ENCODE peak calls at places on chromosomes 16 and 17, in four cellular contexts. D is adrenal gland, X is tibial nerve, R is heart right ventricle. O is an unnamed sample.

GRCh38 chr17:55726440-55726839 is 3.8 kb upstream of the TMEM100 start:
- DNase-seq in R (peak), D (peak), X (peak), O (no peak)

GRCh38 chr17:69539274-69539673 is 124.8 kb downstream of the MAP2K6 start:
- DNase-seq in X (no peak), R (no peak), D (no peak), O (no peak)

GRCh38 chr17:57523926-57524634 is 221.0 kb downstream of the CCDC182 start:
- DNase-seq in R (peak), X (no peak), D (peak), O (no peak)

GRCh38 chr17:31820691-31821435 is 38.2 kb downstream of the COPRS start:
- DNase-seq in D (no peak), X (no peak), R (no peak), O (no peak)

GRCh38 chr16:15539197-15539596 is 103.8 kb downstream of the MARF1 start:
- DNase-seq in R (no peak), D (no peak), X (no peak), O (no peak)

GRCh38 chr17:10772425-10773380 is 31.2 kb downstream of the TMEM238L start:
- DNase-seq in R (no peak), X (no peak), D (peak), O (no peak)

GRCh38 chr16:2798723-2799204 is 494 bp downstream of the PRSS41 start:
- DNase-seq in D (no peak), X (no peak), R (no peak), O (no peak)

GRCh38 chr17:47955497-47956461 is 1.9 kb downstream of the PRR15L start:
- DNase-seq in X (no peak), R (no peak), D (no peak), O (no peak)

GRCh38 chr16:69941251-69942098 is 9.7 kb upstream of the CLEC18A start:
- DNase-seq in X (no peak), R (no peak), D (no peak), O (no peak)

GRCh38 chr17:48619821-48620496 is 4.9 kb upstream of the HOXB8 start:
- DNase-seq in D (no peak), R (no peak), X (no peak), O (no peak)

GRCh38 chr16:55661842-55662479 is 6.2 kb downstream of the SLC6A2 start:
- DNase-seq in D (no peak), X (no peak), R (no peak), O (no peak)

GRCh38 chr17:20191066-20191465 is 181.9 kb downstream of the SPECC1 start:
- DNase-seq in D (no peak), R (no peak), X (no peak), O (no peak)

GRCh38 chr17:34781571-34782108 is 179.6 kb downstream of the CCT6B start:
- DNase-seq in D (no peak), R (no peak), X (no peak), O (no peak)

GRCh38 chr16:81283044-81283443 is 31.7 kb upstream of the GAN start:
- DNase-seq in X (no peak), R (no peak), D (no peak), O (no peak)

GRCh38 chr16:49524578-49525315 is 151.1 kb downstream of the C16orf78 start:
- DNase-seq in R (no peak), D (no peak), X (no peak), O (no peak)

GRCh38 chr16:27972500-27972899 is 91.0 kb downstream of the GSG1L start:
- DNase-seq in R (peak), X (no peak), D (peak), O (peak)

GRCh38 chr16:12639044-12639443 is 164.6 kb downstream of the CPPED1 start:
- DNase-seq in R (no peak), X (no peak), D (no peak), O (no peak)

GRCh38 chr17:42472709-42473521 is 14.2 kb downstream of the ATP6V0A1 start:
- DNase-seq in D (no peak), X (no peak), R (no peak), O (no peak)

GRCh38 chr16:30652005-30652296 is 1.2 kb downstream of the PRR14 start:
- DNase-seq in R (no peak), D (no peak), X (no peak), O (no peak)

GRCh38 chr16:30740364-30741251 is 7.6 kb upstream of the PHKG2 start:
- DNase-seq in R (peak), D (peak), X (peak), O (no peak)

GRCh38 chr16:31265329-31266245 is 5.8 kb downstream of the ITGAM start:
- DNase-seq in D (peak), R (no peak), X (no peak), O (no peak)

GRCh38 chr17:42819939-42820535 is 4.0 kb downstream of the BECN1 start:
- DNase-seq in D (peak), R (peak), X (no peak), O (no peak)

GRCh38 chr17:44416558-44417289 is 27.3 kb upstream of the ITGA2B start:
- DNase-seq in R (no peak), X (no peak), D (no peak), O (no peak)

GRCh38 chr16:56862776-56863175 is 2.2 kb upstream of the SLC12A3 start:
- DNase-seq in R (no peak), X (no peak), D (no peak), O (no peak)

GRCh38 chr17:27793168-27793905 is 7.0 kb downstream of the NOS2 start:
- DNase-seq in X (no peak), R (no peak), D (no peak), O (peak)

GRCh38 chr17:35791681-35792350 is 3.6 kb downstream of the MMP28 start:
- DNase-seq in X (no peak), R (no peak), D (no peak), O (no peak)

GRCh38 chr16:52528393-52529080 is 18.4 kb downstream of the TOX3 start:
- DNase-seq in D (no peak), R (no peak), X (no peak), O (no peak)
- TF ChIP-seq CTCF in D (no peak), R (no peak), X (no peak), O (no peak)

GRCh38 chr16:971582-971905 is 760 bp upstream of the LMF1 start:
- DNase-seq in X (no peak), R (no peak), D (no peak), O (no peak)
- TF ChIP-seq CTCF in X (no peak), R (no peak), D (no peak), O (no peak)

GRCh38 chr16:11303405-11304138 is 22.4 kb upstream of the PRM1 start:
- DNase-seq in X (no peak), R (no peak), D (peak), O (no peak)

GRCh38 chr16:11299865-11300559 is 18.9 kb upstream of the PRM1 start:
- DNase-seq in X (no peak), R (no peak), D (no peak), O (no peak)

GRCh38 chr16:11300560-11300892 is 19.4 kb upstream of the PRM1 start:
- DNase-seq in D (no peak), X (no peak), R (no peak), O (no peak)

GRCh38 chr16:11301645-11302513 is 20.7 kb upstream of the PRM1 start:
- DNase-seq in X (no peak), D (no peak), R (no peak), O (no peak)

DNA sequence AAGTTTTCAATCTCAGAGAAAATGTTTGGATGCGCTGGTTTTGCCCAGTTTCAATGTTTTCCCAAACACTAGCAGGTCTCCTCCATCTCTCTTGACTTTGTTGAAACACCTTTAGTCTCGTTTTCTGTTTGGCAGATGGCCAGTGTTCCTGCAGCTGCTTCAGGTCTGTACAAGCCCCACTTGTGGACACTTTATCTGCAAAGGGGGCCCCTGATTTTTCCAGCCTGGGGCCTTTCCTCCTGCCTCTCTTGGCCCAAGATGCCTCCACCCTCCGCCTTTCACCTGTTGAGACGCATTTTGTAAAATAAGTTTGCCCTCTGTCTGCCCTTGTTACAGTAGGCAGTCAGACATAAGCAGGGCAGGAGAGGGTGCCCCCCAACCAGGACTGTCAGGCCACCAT is 21.8 kb upstream of the PRM1 start:
- DNase-seq in X (no peak), D (no peak), R (no peak), O (no peak)
- TF ChIP-seq CTCF in X (no peak), D (no peak), R (no peak), O (no peak)

DNA sequence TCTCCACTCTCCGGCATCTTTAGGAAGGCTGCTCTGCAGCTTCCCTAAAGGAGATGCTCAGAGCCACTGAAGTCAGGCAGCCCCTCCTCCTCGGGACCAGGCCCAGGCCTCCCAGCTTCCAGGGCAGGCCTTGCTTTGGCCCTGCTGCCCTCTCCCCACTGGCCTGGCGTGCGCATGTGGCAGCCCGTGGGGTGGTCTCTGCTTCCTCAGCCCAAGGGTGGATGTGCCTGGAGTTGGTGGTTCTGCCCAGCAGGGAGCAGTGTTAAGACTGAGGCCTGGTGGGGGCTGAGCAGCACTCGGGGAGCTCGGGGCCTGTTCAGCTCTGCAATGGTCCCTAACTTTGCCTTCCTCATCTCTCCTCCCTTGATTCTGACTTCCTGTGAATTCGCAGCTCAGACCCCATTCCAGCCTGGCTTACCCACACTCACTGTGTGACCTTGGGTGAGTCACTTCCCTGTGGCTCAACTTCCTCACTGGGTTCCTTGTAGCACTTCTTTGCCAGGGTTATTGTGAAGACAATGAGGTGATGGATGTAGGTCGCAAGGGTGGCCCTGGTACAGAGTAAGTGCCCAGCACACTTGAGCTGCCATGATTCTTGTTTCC is 63.2 kb downstream of the NKD1 start:
- DNase-seq in D (no peak), X (no peak), R (no peak), O (no peak)
- TF ChIP-seq CTCF in D (no peak), X (no peak), R (no peak), O (no peak)

GRCh38 chr16:28980929-28981328 is 3.9 kb upstream of the LAT start:
- DNase-seq in D (no peak), R (no peak), X (no peak), O (no peak)

GRCh38 chr16:28982418-28982817 is 2.4 kb upstream of the LAT start:
- DNase-seq in D (no peak), X (no peak), R (no peak), O (no peak)

GRCh38 chr16:28982949-28983348 is 1.9 kb upstream of the LAT start:
- DNase-seq in D (no peak), R (no peak), X (no peak), O (no peak)

GRCh38 chr16:28983644-28984043 is 1.2 kb upstream of the LAT start:
- DNase-seq in D (no peak), R (no peak), X (no peak), O (no peak)

DNA sequence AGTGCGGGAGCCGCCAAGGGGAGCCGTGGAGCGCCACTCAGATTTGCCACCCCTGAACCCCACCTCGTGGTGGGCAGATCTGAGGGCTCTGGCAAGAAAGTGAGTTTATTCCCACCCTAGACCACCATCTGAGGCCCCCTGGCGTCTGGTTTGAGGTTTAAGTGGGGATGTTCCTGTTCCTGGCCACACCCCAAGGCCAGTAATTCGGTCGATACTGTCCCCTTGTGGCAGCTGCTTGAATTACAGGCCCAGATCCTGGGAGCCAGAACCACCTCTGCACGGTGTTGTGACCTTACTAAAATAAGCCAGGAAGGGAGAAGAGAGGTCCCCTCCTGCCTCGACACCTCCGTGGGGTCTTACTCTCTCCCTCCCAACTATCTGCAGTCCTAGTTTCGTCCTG is 3.3 kb upstream of the LAT start:
- DNase-seq in R (no peak), X (no peak), D (no peak), O (no peak)
- TF ChIP-seq CTCF in R (no peak), X (no peak), D (no peak), O (peak)

GRCh38 chr17:80861360-80861861 is 130.2 kb upstream of the CHMP6 start:
- DNase-seq in X (no peak), R (no peak), D (no peak), O (no peak)

GRCh38 chr17:80862341-80862969 is 129.2 kb upstream of the CHMP6 start:
- DNase-seq in D (no peak), X (no peak), R (no peak), O (no peak)

GRCh38 chr17:80860703-80861359 is 130.8 kb upstream of the CHMP6 start:
- DNase-seq in X (no peak), D (no peak), R (no peak), O (no peak)

GRCh38 chr17:80862978-80863377 is 128.7 kb upstream of the CHMP6 start:
- DNase-seq in D (no peak), X (no peak), R (no peak), O (no peak)

DNA sequence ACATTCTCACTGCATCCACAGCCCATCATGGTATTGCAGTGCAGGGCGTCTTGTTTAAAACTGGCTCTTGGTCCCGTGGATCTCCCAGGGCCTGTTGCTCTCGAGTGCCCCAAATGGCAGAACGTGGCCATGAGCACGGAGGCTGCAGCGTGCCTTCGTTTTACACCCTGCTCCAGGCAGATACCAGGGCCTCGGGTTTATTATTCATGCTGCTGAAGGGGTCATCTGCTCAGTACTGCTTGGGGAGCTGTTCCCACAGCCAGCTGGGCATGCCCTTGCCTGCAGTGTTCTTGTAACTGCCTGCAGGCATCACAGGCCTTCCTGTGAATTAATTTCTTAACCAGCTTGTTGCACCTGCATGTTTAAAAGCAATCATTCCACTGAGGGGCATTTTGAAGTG is 129.7 kb upstream of the CHMP6 start:
- DNase-seq in R (peak), D (no peak), X (no peak), O (no peak)
- TF ChIP-seq CTCF in R (no peak), D (peak), X (peak), O (peak)

O was measured in D721Med.